ENCODE peak calls at places on chromosome 1, in four cellular contexts. K is brain microvascular endothelial cell, A is fibroblast of lung, E is kidney epithelial cell. I is an unnamed sample.

GRCh38 chr1:58841455-58841854 is 57.6 kb upstream of the JUN start:
- DNase-seq in E (no peak), K (no peak), A (no peak), I (no peak)

GRCh38 chr1:116489231-116489697 is 81.6 kb downstream of the CD58 start:
- DNase-seq in K (no peak), E (peak), A (no peak), I (no peak)

GRCh38 chr1:10625076-10625475 is 150.3 kb downstream of the PEX14 start:
- DNase-seq in E (no peak), K (no peak), A (no peak), I (no peak)

GRCh38 chr1:203327684-203328457 is 22.6 kb downstream of the BTG2 start:
- DNase-seq in A (peak), E (no peak), K (peak), I (no peak)

GRCh38 chr1:27522860-27523665 is 33.1 kb upstream of the WASF2 start:
- DNase-seq in E (no peak), A (peak), K (no peak), I (no peak)

GRCh38 chr1:19758227-19758830 is 41.4 kb downstream of the TMCO4 start:
- DNase-seq in E (peak), A (peak), K (peak), I (peak)

GRCh38 chr1:198656500-198656932 is 17.7 kb downstream of the PTPRC start:
- DNase-seq in A (no peak), K (no peak), E (no peak), I (no peak)

GRCh38 chr1:234495231-234495990 is 16.4 kb upstream of the TARBP1 start:
- DNase-seq in A (peak), K (peak), E (peak), I (peak)

GRCh38 chr1:201633297-201633696 is 94.4 kb downstream of the NAV1 start:
- DNase-seq in A (no peak), E (no peak), K (no peak), I (no peak)

GRCh38 chr1:35120458-35121133 is 41.4 kb downstream of the ZMYM1 start:
- DNase-seq in K (no peak), E (no peak), A (peak), I (no peak)

GRCh38 chr1:65422241-65423203 is 2.1 kb downstream of the LEPR start:
- DNase-seq in E (no peak), A (peak), K (peak), I (no peak)
- H3K4me3 ChIP-seq in E (peak), A (peak), K (peak), I (peak)

DNA sequence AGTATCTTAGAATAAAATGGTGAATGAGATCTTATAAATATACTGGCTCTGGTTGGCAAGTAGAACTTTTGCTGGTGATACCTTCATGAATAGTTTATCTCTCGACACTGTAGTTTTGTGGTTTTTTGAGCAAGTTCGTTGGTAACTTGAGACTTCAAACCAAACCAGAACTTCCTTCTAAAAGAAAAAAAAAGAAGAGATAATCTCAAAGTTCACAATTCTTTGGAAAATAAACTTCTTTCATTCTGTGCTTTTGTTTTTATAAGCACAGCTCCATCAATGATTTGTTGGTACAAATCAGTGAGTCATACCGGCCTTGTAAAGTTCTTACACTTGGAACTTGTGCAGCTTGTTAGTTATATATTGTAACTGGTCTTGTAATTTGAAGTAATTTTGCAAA is 2.3 kb downstream of the HIPK1 start:
- DNase-seq in E (no peak), K (peak), A (peak), I (no peak)
- H3K4me3 ChIP-seq in E (no peak), K (peak), A (peak), I (peak)

GRCh38 chr1:71428029-71428428 is 347.2 kb upstream of the ZRANB2 start:
- DNase-seq in E (no peak), A (no peak), K (no peak), I (no peak)

GRCh38 chr1:71422221-71422620 is 341.4 kb upstream of the ZRANB2 start:
- DNase-seq in E (no peak), A (no peak), K (no peak), I (no peak)

GRCh38 chr1:71427066-71427465 is 346.2 kb upstream of the ZRANB2 start:
- DNase-seq in K (no peak), A (no peak), E (no peak), I (no peak)

GRCh38 chr1:71424536-71424935 is 343.7 kb upstream of the ZRANB2 start:
- DNase-seq in A (no peak), E (no peak), K (no peak), I (no peak)
- H3K4me3 ChIP-seq in A (no peak), E (no peak), K (no peak), I (no peak)

DNA sequence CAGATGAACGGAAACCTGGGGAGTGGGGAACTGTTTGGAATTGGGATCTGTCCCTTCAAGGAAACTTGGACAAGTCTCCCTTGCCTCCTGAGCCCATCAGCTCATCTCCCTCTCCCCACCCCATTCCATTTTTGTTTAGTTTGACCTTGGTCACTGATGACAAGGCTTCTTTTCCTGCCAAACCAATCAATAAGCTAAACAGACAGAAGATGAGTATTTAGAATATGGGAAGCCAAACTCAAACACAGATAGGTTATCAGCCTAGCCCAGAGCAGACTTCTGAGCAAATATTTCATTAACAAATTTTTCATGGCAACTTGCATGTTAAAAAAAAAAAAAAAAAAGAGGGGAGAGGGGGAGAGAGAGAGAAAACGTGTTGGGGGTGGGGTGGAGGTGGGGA is 337.2 kb upstream of the PROX1 start:
- DNase-seq in E (no peak), K (no peak), A (no peak), I (no peak)
- H3K4me3 ChIP-seq in E (no peak), K (no peak), A (no peak), I (no peak)